ENCODE peak calls at places on chromosomes 3 and 15, in ten cellular contexts. One of them, this sample, is unnamed.

GRCh38 chr15:89211678-89212170 is 9.7 kb downstream of the RLBP1 start:
- DNase-seq in IMR-90: no peak
- DNase-seq in epithelial cell of proximal tubule: no peak
- DNase-seq in A549: no peak
- DNase-seq in lower leg skin: no peak
- DNase-seq in ovary: no peak
- DNase-seq in cardiac muscle cell: no peak
- DNase-seq in fibroblast of pulmonary artery: no peak
- DNase-seq in psoas muscle: no peak
- DNase-seq in BE2C: no peak
- DNase-seq in this sample: no peak

GRCh38 chr3:136070953-136071949 is 105.7 kb downstream of the PPP2R3A start:
- DNase-seq in IMR-90: peak; percentile 27
- DNase-seq in epithelial cell of proximal tubule: no peak
- DNase-seq in A549: no peak
- DNase-seq in lower leg skin: no peak
- DNase-seq in ovary: no peak
- DNase-seq in cardiac muscle cell: peak; percentile 56
- DNase-seq in fibroblast of pulmonary artery: peak; percentile 87
- DNase-seq in psoas muscle: peak; percentile 55
- DNase-seq in BE2C: no peak
- DNase-seq in this sample: no peak

GRCh38 chr3:20451170-20451569 is 265.2 kb upstream of the SGO1 start:
- DNase-seq in IMR-90: no peak
- DNase-seq in epithelial cell of proximal tubule: no peak
- DNase-seq in A549: no peak
- DNase-seq in lower leg skin: no peak
- DNase-seq in ovary: no peak
- DNase-seq in cardiac muscle cell: no peak
- DNase-seq in fibroblast of pulmonary artery: no peak
- DNase-seq in psoas muscle: no peak
- DNase-seq in BE2C: no peak
- DNase-seq in this sample: no peak

GRCh38 chr3:46661776-46662766 is 31.4 kb downstream of the ALS2CL start:
- DNase-seq in IMR-90: no peak
- DNase-seq in epithelial cell of proximal tubule: no peak
- DNase-seq in A549: no peak
- DNase-seq in lower leg skin: peak; percentile 79
- DNase-seq in ovary: no peak
- DNase-seq in cardiac muscle cell: no peak
- DNase-seq in fibroblast of pulmonary artery: no peak
- DNase-seq in psoas muscle: peak; percentile 46
- DNase-seq in BE2C: no peak
- DNase-seq in this sample: no peak

GRCh38 chr15:48424076-48424475 is 92.8 kb downstream of the DUT start:
- DNase-seq in IMR-90: peak; percentile 72
- DNase-seq in epithelial cell of proximal tubule: no peak
- DNase-seq in A549: no peak
- DNase-seq in lower leg skin: no peak
- DNase-seq in ovary: no peak
- DNase-seq in cardiac muscle cell: no peak
- DNase-seq in fibroblast of pulmonary artery: peak; percentile 38
- DNase-seq in psoas muscle: no peak
- DNase-seq in BE2C: no peak
- DNase-seq in this sample: no peak

GRCh38 chr3:196974661-196975060 is 6.0 kb upstream of the PIGZ start:
- DNase-seq in IMR-90: no peak
- DNase-seq in epithelial cell of proximal tubule: no peak
- DNase-seq in A549: no peak
- DNase-seq in lower leg skin: peak; percentile 81
- DNase-seq in ovary: no peak
- DNase-seq in cardiac muscle cell: no peak
- DNase-seq in fibroblast of pulmonary artery: no peak
- DNase-seq in psoas muscle: no peak
- DNase-seq in BE2C: no peak
- DNase-seq in this sample: no peak

GRCh38 chr3:23712656-23713559 is 92.8 kb upstream of the UBE2E1 start:
- DNase-seq in IMR-90: peak; percentile 96
- DNase-seq in epithelial cell of proximal tubule: peak; percentile 53
- DNase-seq in A549: peak; percentile 38
- DNase-seq in lower leg skin: no peak
- DNase-seq in ovary: peak; percentile 55
- DNase-seq in cardiac muscle cell: peak; percentile 58
- DNase-seq in fibroblast of pulmonary artery: peak; percentile 89
- DNase-seq in psoas muscle: peak; percentile 80
- DNase-seq in BE2C: peak; percentile 39
- DNase-seq in this sample: peak; percentile 95

GRCh38 chr3:7144696-7145308 is 283.9 kb downstream of the GRM7 start:
- DNase-seq in IMR-90: no peak
- DNase-seq in epithelial cell of proximal tubule: no peak
- DNase-seq in A549: peak; percentile 42
- DNase-seq in lower leg skin: no peak
- DNase-seq in ovary: no peak
- DNase-seq in cardiac muscle cell: peak; percentile 64
- DNase-seq in fibroblast of pulmonary artery: peak; percentile 1
- DNase-seq in psoas muscle: no peak
- DNase-seq in BE2C: peak; percentile 6
- DNase-seq in this sample: no peak

GRCh38 chr3:46861293-46861995 is 1.8 kb downstream of the MYL3 start:
- DNase-seq in IMR-90: no peak
- DNase-seq in epithelial cell of proximal tubule: no peak
- DNase-seq in A549: no peak
- DNase-seq in lower leg skin: peak; percentile 82
- DNase-seq in ovary: peak; percentile 8
- DNase-seq in cardiac muscle cell: peak; percentile 93
- DNase-seq in fibroblast of pulmonary artery: no peak
- DNase-seq in psoas muscle: peak; percentile 84
- DNase-seq in BE2C: peak; percentile 1
- DNase-seq in this sample: no peak

GRCh38 chr15:48176097-48176496 is 2.0 kb downstream of the MYEF2 start:
- DNase-seq in IMR-90: peak; percentile 38
- DNase-seq in epithelial cell of proximal tubule: no peak
- DNase-seq in A549: no peak
- DNase-seq in lower leg skin: no peak
- DNase-seq in ovary: no peak
- DNase-seq in cardiac muscle cell: no peak
- DNase-seq in fibroblast of pulmonary artery: no peak
- DNase-seq in psoas muscle: no peak
- DNase-seq in BE2C: no peak
- DNase-seq in this sample: peak; percentile 3

GRCh38 chr3:141844108-141844507 is 32.3 kb upstream of the ATP1B3 start:
- DNase-seq in IMR-90: no peak
- DNase-seq in epithelial cell of proximal tubule: no peak
- DNase-seq in A549: no peak
- DNase-seq in lower leg skin: no peak
- DNase-seq in ovary: no peak
- DNase-seq in cardiac muscle cell: no peak
- DNase-seq in fibroblast of pulmonary artery: no peak
- DNase-seq in psoas muscle: no peak
- DNase-seq in BE2C: no peak
- DNase-seq in this sample: no peak

GRCh38 chr3:138747229-138747628 is 87.5 kb downstream of the PIK3CB start:
- DNase-seq in IMR-90: no peak
- DNase-seq in epithelial cell of proximal tubule: no peak
- DNase-seq in A549: no peak
- DNase-seq in lower leg skin: no peak
- DNase-seq in ovary: no peak
- DNase-seq in cardiac muscle cell: no peak
- DNase-seq in fibroblast of pulmonary artery: no peak
- DNase-seq in psoas muscle: no peak
- DNase-seq in BE2C: no peak
- DNase-seq in this sample: no peak

GRCh38 chr3:138442433-138442832 is 8.0 kb downstream of the ESYT3 start:
- DNase-seq in IMR-90: peak; percentile 60
- DNase-seq in epithelial cell of proximal tubule: no peak
- DNase-seq in A549: peak; percentile 35
- DNase-seq in lower leg skin: no peak
- DNase-seq in ovary: no peak
- DNase-seq in cardiac muscle cell: no peak
- DNase-seq in fibroblast of pulmonary artery: peak; percentile 46
- DNase-seq in psoas muscle: no peak
- DNase-seq in BE2C: peak; percentile 66
- DNase-seq in this sample: no peak

GRCh38 chr15:90857337-90857736 is 11.1 kb upstream of the FURIN start:
- DNase-seq in IMR-90: no peak
- DNase-seq in epithelial cell of proximal tubule: no peak
- DNase-seq in A549: no peak
- DNase-seq in lower leg skin: no peak
- DNase-seq in ovary: no peak
- DNase-seq in cardiac muscle cell: no peak
- DNase-seq in fibroblast of pulmonary artery: no peak
- DNase-seq in psoas muscle: no peak
- DNase-seq in BE2C: no peak
- DNase-seq in this sample: no peak

GRCh38 chr15:73555080-73555479 is 78.1 kb downstream of the NPTN start:
- DNase-seq in IMR-90: no peak
- DNase-seq in epithelial cell of proximal tubule: no peak
- DNase-seq in A549: no peak
- DNase-seq in lower leg skin: no peak
- DNase-seq in ovary: no peak
- DNase-seq in cardiac muscle cell: no peak
- DNase-seq in fibroblast of pulmonary artery: no peak
- DNase-seq in psoas muscle: no peak
- DNase-seq in BE2C: no peak
- DNase-seq in this sample: no peak
- H3K4me3 ChIP-seq in IMR-90: no peak overlapping the region
- H3K4me3 ChIP-seq in epithelial cell of proximal tubule: no peak overlapping the region
- H3K4me3 ChIP-seq in A549: no peak overlapping the region
- H3K4me3 ChIP-seq in lower leg skin: no peak overlapping the region
- H3K4me3 ChIP-seq in ovary: no peak overlapping the region
- H3K4me3 ChIP-seq in cardiac muscle cell: no peak overlapping the region
- H3K4me3 ChIP-seq in fibroblast of pulmonary artery: no peak overlapping the region
- H3K4me3 ChIP-seq in psoas muscle: no peak overlapping the region
- H3K4me3 ChIP-seq in BE2C: no peak overlapping the region
- H3K4me3 ChIP-seq in this sample: no peak overlapping the region

GRCh38 chr15:51401872-51402517 is 60.5 kb downstream of the GLDN start:
- DNase-seq in IMR-90: peak; percentile 26
- DNase-seq in epithelial cell of proximal tubule: no peak
- DNase-seq in A549: peak; percentile 44
- DNase-seq in lower leg skin: peak; percentile 90
- DNase-seq in ovary: no peak
- DNase-seq in cardiac muscle cell: peak; percentile 74
- DNase-seq in fibroblast of pulmonary artery: peak; percentile 57
- DNase-seq in psoas muscle: no peak
- DNase-seq in BE2C: peak; percentile 72
- DNase-seq in this sample: no peak
- H3K4me3 ChIP-seq in IMR-90: no peak overlapping the region
- H3K4me3 ChIP-seq in epithelial cell of proximal tubule: no peak overlapping the region
- H3K4me3 ChIP-seq in A549: no peak overlapping the region
- H3K4me3 ChIP-seq in lower leg skin: no peak overlapping the region
- H3K4me3 ChIP-seq in ovary: no peak overlapping the region
- H3K4me3 ChIP-seq in cardiac muscle cell: no peak overlapping the region
- H3K4me3 ChIP-seq in fibroblast of pulmonary artery: no peak overlapping the region
- H3K4me3 ChIP-seq in psoas muscle: no peak overlapping the region
- H3K4me3 ChIP-seq in BE2C: no peak overlapping the region
- H3K4me3 ChIP-seq in this sample: no peak overlapping the region

GRCh38 chr3:101780661-101781060 is 1.6 kb downstream of the NXPE3 start:
- DNase-seq in IMR-90: peak; percentile 91
- DNase-seq in epithelial cell of proximal tubule: no peak
- DNase-seq in A549: peak; percentile 70
- DNase-seq in lower leg skin: no peak
- DNase-seq in ovary: peak; percentile 25
- DNase-seq in cardiac muscle cell: no peak
- DNase-seq in fibroblast of pulmonary artery: peak; percentile 81
- DNase-seq in psoas muscle: no peak
- DNase-seq in BE2C: peak; percentile 41
- DNase-seq in this sample: peak; percentile 69

GRCh38 chr3:101778385-101779046 is 495 bp upstream of the NXPE3 start:
- DNase-seq in IMR-90: no peak
- DNase-seq in epithelial cell of proximal tubule: no peak
- DNase-seq in A549: no peak
- DNase-seq in lower leg skin: no peak
- DNase-seq in ovary: no peak
- DNase-seq in cardiac muscle cell: no peak
- DNase-seq in fibroblast of pulmonary artery: no peak
- DNase-seq in psoas muscle: no peak
- DNase-seq in BE2C: no peak
- DNase-seq in this sample: no peak

GRCh38 chr3:101779047-101779807 is at the start of gene NXPE3:
- DNase-seq in IMR-90: peak; percentile 65
- DNase-seq in epithelial cell of proximal tubule: no peak
- DNase-seq in A549: peak; percentile 90
- DNase-seq in lower leg skin: peak; percentile 99
- DNase-seq in ovary: peak; percentile 85
- DNase-seq in cardiac muscle cell: peak; percentile 87
- DNase-seq in fibroblast of pulmonary artery: peak; percentile 74
- DNase-seq in psoas muscle: peak; percentile 97
- DNase-seq in BE2C: peak; percentile 93
- DNase-seq in this sample: peak; percentile 28

GRCh38 chr3:101779808-101780366 is 876 bp downstream of the NXPE3 start:
- DNase-seq in IMR-90: no peak
- DNase-seq in epithelial cell of proximal tubule: no peak
- DNase-seq in A549: no peak
- DNase-seq in lower leg skin: no peak
- DNase-seq in ovary: no peak
- DNase-seq in cardiac muscle cell: no peak
- DNase-seq in fibroblast of pulmonary artery: peak; percentile 7
- DNase-seq in psoas muscle: no peak
- DNase-seq in BE2C: no peak
- DNase-seq in this sample: no peak

GRCh38 chr3:101781166-101781565 is 2.2 kb downstream of the NXPE3 start:
- DNase-seq in IMR-90: no peak
- DNase-seq in epithelial cell of proximal tubule: no peak
- DNase-seq in A549: peak; percentile 3
- DNase-seq in lower leg skin: no peak
- DNase-seq in ovary: no peak
- DNase-seq in cardiac muscle cell: no peak
- DNase-seq in fibroblast of pulmonary artery: peak; percentile 20
- DNase-seq in psoas muscle: no peak
- DNase-seq in BE2C: no peak
- DNase-seq in this sample: peak; percentile 9
- H3K4me3 ChIP-seq in IMR-90: peak overlapping the region; percentile 1
- H3K4me3 ChIP-seq in epithelial cell of proximal tubule: no peak overlapping the region
- H3K4me3 ChIP-seq in A549: peak overlapping the region; percentile 68
- H3K4me3 ChIP-seq in lower leg skin: no peak overlapping the region
- H3K4me3 ChIP-seq in ovary: no peak overlapping the region
- H3K4me3 ChIP-seq in cardiac muscle cell: no peak overlapping the region
- H3K4me3 ChIP-seq in fibroblast of pulmonary artery: peak overlapping the region; percentile 75
- H3K4me3 ChIP-seq in psoas muscle: peak overlapping the region; percentile 95
- H3K4me3 ChIP-seq in BE2C: peak overlapping the region; percentile 71
- H3K4me3 ChIP-seq in this sample: peak overlapping the region; percentile 81

GRCh38 chr3:72887378-72887722 is 496 bp upstream of the GXYLT2 start:
- DNase-seq in IMR-90: no peak
- DNase-seq in epithelial cell of proximal tubule: no peak
- DNase-seq in A549: no peak
- DNase-seq in lower leg skin: no peak
- DNase-seq in ovary: no peak
- DNase-seq in cardiac muscle cell: no peak
- DNase-seq in fibroblast of pulmonary artery: peak; percentile 33
- DNase-seq in psoas muscle: no peak
- DNase-seq in BE2C: no peak
- DNase-seq in this sample: no peak
- H3K4me3 ChIP-seq in IMR-90: peak overlapping the region; percentile 53
- H3K4me3 ChIP-seq in epithelial cell of proximal tubule: peak overlapping the region; percentile 55
- H3K4me3 ChIP-seq in A549: peak overlapping the region; percentile 71
- H3K4me3 ChIP-seq in lower leg skin: peak overlapping the region; percentile 4
- H3K4me3 ChIP-seq in ovary: peak overlapping the region; percentile 34
- H3K4me3 ChIP-seq in cardiac muscle cell: peak overlapping the region; percentile 36
- H3K4me3 ChIP-seq in fibroblast of pulmonary artery: peak overlapping the region; percentile 79
- H3K4me3 ChIP-seq in psoas muscle: peak overlapping the region; percentile 66
- H3K4me3 ChIP-seq in BE2C: peak overlapping the region; percentile 88
- H3K4me3 ChIP-seq in this sample: peak overlapping the region; percentile 69

This sample was measured in skeletal muscle cell.